ENCODE peak calls at places on chromosome 6, in eight cellular contexts. A, L, G, Z, T, F, P and I are unnamed samples.

GRCh38 chr6:71043902-71044301 is 87.0 kb upstream of the B3GAT2 start:
- DNase-seq in F (no peak), T (no peak), P (no peak), L (no peak), A (no peak), G (no peak), Z (no peak), I (no peak)

GRCh38 chr6:41786451-41787218 is 859 bp upstream of the TOMM6 start:
- DNase-seq in F (peak), G (peak), P (peak), A (peak), Z (peak), L (peak), T (peak), I (no peak)

GRCh38 chr6:49384913-49385312 is 78.1 kb downstream of the MMUT start:
- DNase-seq in F (no peak), P (no peak), A (no peak), T (no peak), Z (no peak), L (no peak), G (peak), I (no peak)

GRCh38 chr6:116444991-116445566 is 16.1 kb upstream of the CALHM6 start:
- DNase-seq in G (no peak), P (no peak), A (no peak), T (no peak), L (no peak), Z (no peak), F (no peak), I (no peak)

GRCh38 chr6:113595921-113596376 is 261.2 kb upstream of the MARCKS start:
- DNase-seq in F (no peak), P (no peak), A (peak), T (no peak), L (no peak), Z (no peak), G (peak), I (no peak)

GRCh38 chr6:27098956-27099355 is 148.5 kb upstream of the PRSS16 start:
- DNase-seq in Z (no peak), A (no peak), P (no peak), G (no peak), F (no peak), T (no peak), L (no peak), I (no peak)

GRCh38 chr6:108712946-108713345 is 135.3 kb upstream of the ARMC2 start:
- DNase-seq in Z (no peak), G (no peak), A (no peak), F (no peak), T (no peak), L (no peak), P (no peak), I (no peak)

GRCh38 chr6:41757268-41757667 is 10.1 kb upstream of the PGC start:
- DNase-seq in T (no peak), F (peak), G (no peak), A (no peak), L (no peak), Z (no peak), P (no peak), I (no peak)

GRCh38 chr6:100171533-100172321 is 177.7 kb upstream of the MCHR2 start:
- DNase-seq in G (peak), L (no peak), A (no peak), F (no peak), Z (no peak), P (no peak), T (no peak), I (no peak)

GRCh38 chr6:151763303-151763702 is 44.2 kb upstream of the ESR1 start:
- DNase-seq in A (no peak), T (no peak), L (no peak), P (no peak), Z (no peak), G (peak), F (no peak), I (no peak)

GRCh38 chr6:31874836-31875572 is 3.8 kb downstream of the SLC44A4 start:
- DNase-seq in A (no peak), F (no peak), T (no peak), Z (no peak), P (no peak), G (no peak), L (no peak), I (no peak)

GRCh38 chr6:166553563-166554271 is 32.8 kb downstream of the RAMACL start:
- DNase-seq in L (no peak), T (no peak), A (no peak), Z (peak), P (no peak), G (peak), F (no peak), I (peak)

GRCh38 chr6:56188429-56188828 is 59.0 kb downstream of the COL21A1 start:
- DNase-seq in G (no peak), F (no peak), T (no peak), A (no peak), P (no peak), Z (no peak), L (no peak), I (no peak)

GRCh38 chr6:26311385-26312095 is 53.5 kb upstream of the BTN3A2 start:
- DNase-seq in P (peak), L (peak), A (peak), T (peak), G (peak), Z (peak), F (no peak), I (no peak)

GRCh38 chr6:48087448-48087847 is 23.5 kb downstream of the PTCHD4 start:
- DNase-seq in T (no peak), G (no peak), Z (no peak), A (no peak), P (no peak), L (no peak), F (no peak), I (no peak)

GRCh38 chr6:36616888-36617521 is 22.8 kb downstream of the SRSF3 start:
- DNase-seq in A (no peak), F (no peak), G (peak), T (no peak), P (no peak), L (peak), Z (peak), I (no peak)

GRCh38 chr6:140462495-140463311 is 1088.3 kb upstream of the CITED2 start:
- DNase-seq in P (no peak), Z (no peak), T (no peak), L (peak), F (no peak), G (peak), A (peak), I (peak)

GRCh38 chr6:73631849-73632248 is 21.9 kb downstream of the SLC17A5 start:
- DNase-seq in Z (no peak), P (no peak), A (no peak), F (no peak), G (peak), L (no peak), T (no peak), I (no peak)

GRCh38 chr6:33668914-33669313 is 42.6 kb downstream of the UQCC2 start:
- DNase-seq in T (no peak), P (peak), A (no peak), G (no peak), L (no peak), Z (no peak), F (peak), I (no peak)

GRCh38 chr6:31718294-31718693 is 3.1 kb downstream of the LY6G6D start:
- DNase-seq in F (no peak), Z (no peak), P (no peak), L (peak), A (no peak), T (no peak), G (no peak), I (no peak)

GRCh38 chr6:22424196-22424595 is 127.4 kb upstream of the PRL start:
- DNase-seq in T (no peak), P (no peak), Z (no peak), G (no peak), F (no peak), L (no peak), A (no peak), I (no peak)

GRCh38 chr6:6890400-6890858 is 217.3 kb upstream of the RREB1 start:
- DNase-seq in P (no peak), G (peak), L (peak), Z (peak), A (no peak), T (no peak), F (no peak), I (no peak)

GRCh38 chr6:15791401-15792137 is 128.7 kb upstream of the DTNBP1 start:
- DNase-seq in P (no peak), F (no peak), A (no peak), T (no peak), L (no peak), G (no peak), Z (peak), I (peak)

GRCh38 chr6:163309491-163310026 is 105.0 kb upstream of the QKI start:
- DNase-seq in F (no peak), P (no peak), L (no peak), A (no peak), G (no peak), T (no peak), Z (no peak), I (peak)

GRCh38 chr6:75418233-75418632 is 75.4 kb downstream of the FILIP1 start:
- DNase-seq in T (no peak), Z (no peak), A (peak), F (no peak), G (peak), L (peak), P (no peak), I (peak)

GRCh38 chr6:93278241-93278640 is 141.1 kb downstream of the EPHA7 start:
- DNase-seq in G (no peak), Z (no peak), P (no peak), A (no peak), L (no peak), T (no peak), F (no peak), I (no peak)

GRCh38 chr6:48736486-48737206 is 625.6 kb upstream of the PTCHD4 start:
- DNase-seq in G (peak), L (no peak), P (no peak), Z (no peak), T (no peak), F (no peak), A (no peak), I (no peak)

GRCh38 chr6:27672113-27672799 is 199.4 kb upstream of the ZNF184 start:
- DNase-seq in G (no peak), Z (no peak), A (peak), F (no peak), P (peak), L (no peak), T (no peak), I (no peak)

GRCh38 chr6:96542702-96543101 is 20.2 kb upstream of the FHL5 start:
- DNase-seq in F (no peak), A (no peak), T (no peak), G (no peak), P (peak), Z (no peak), L (no peak), I (no peak)

GRCh38 chr6:100573169-100573568 is 108.4 kb upstream of the SIM1 start:
- DNase-seq in A (no peak), G (peak), F (no peak), Z (no peak), P (no peak), L (no peak), T (no peak), I (no peak)

GRCh38 chr6:14476793-14477531 is 359.4 kb downstream of the CD83 start:
- DNase-seq in L (no peak), Z (peak), T (no peak), G (peak), F (no peak), A (no peak), P (no peak), I (peak)

GRCh38 chr6:111681856-111682255 is 76.2 kb upstream of the TRAF3IP2 start:
- DNase-seq in G (no peak), P (no peak), F (no peak), T (no peak), L (no peak), Z (no peak), A (no peak), I (no peak)

GRCh38 chr6:26017567-26017966 is 55.0 kb downstream of the TRIM38 start:
- DNase-seq in T (peak), L (no peak), Z (peak), F (peak), G (peak), A (no peak), P (peak), I (peak)

GRCh38 chr6:130632288-130632687 is 194.9 kb upstream of the SMLR1 start:
- DNase-seq in G (peak), L (peak), T (no peak), A (peak), F (no peak), Z (no peak), P (no peak), I (no peak)

GRCh38 chr6:132669690-132670291 is 10.8 kb upstream of the TAAR1 start:
- DNase-seq in G (peak), L (peak), P (no peak), T (no peak), F (no peak), A (peak), Z (no peak), I (no peak)

GRCh38 chr6:141261016-141261671 is 871.6 kb upstream of the GJE1 start:
- DNase-seq in G (no peak), L (no peak), P (no peak), F (peak), A (no peak), T (no peak), Z (no peak), I (no peak)